ENCODE peak calls at places on chromosomes 2 and 18, in seven cellular contexts. P, U, H, L, Y, W and D are unnamed samples.

GRCh38 chr2:70270323-70270722 is 12.4 kb downstream of the PCYOX1 start:
- DNase-seq in L (no peak), P (no peak), U (no peak), H (no peak), Y (no peak), W (no peak), D (no peak)

GRCh38 chr2:222859786-222860726 is 780 bp upstream of the ACSL3 start:
- DNase-seq in H (peak), Y (peak), U (peak), L (peak), W (peak), P (peak), D (peak)

GRCh38 chr2:48080534-48081316 is 174.4 kb upstream of the FBXO11 start:
- DNase-seq in Y (peak), L (no peak), U (peak), P (no peak), H (no peak), W (no peak), D (no peak)

GRCh38 chr2:216905649-216906048 is 45.8 kb upstream of the TNP1 start:
- DNase-seq in U (peak), W (no peak), P (no peak), H (no peak), Y (peak), L (no peak), D (no peak)

GRCh38 chr2:38546585-38546984 is 56.1 kb downstream of the HNRNPLL start:
- DNase-seq in U (no peak), W (no peak), H (no peak), L (no peak), P (no peak), Y (no peak), D (no peak)

GRCh38 chr2:71796174-71796592 is 342.8 kb downstream of the DYSF start:
- DNase-seq in H (peak), L (no peak), P (no peak), W (peak), Y (no peak), U (peak), D (peak)

GRCh38 chr2:119744335-119744939 is 15.3 kb upstream of the PTPN4 start:
- DNase-seq in W (peak), L (no peak), U (no peak), H (no peak), P (no peak), Y (no peak), D (no peak)

GRCh38 chr2:1855150-1855549 is 110.8 kb upstream of the PXDN start:
- DNase-seq in U (peak), Y (peak), H (no peak), P (peak), L (no peak), W (no peak), D (no peak)

GRCh38 chr2:196551014-196551413 is 88.5 kb upstream of the CCDC150 start:
- DNase-seq in Y (no peak), P (no peak), W (no peak), H (no peak), U (no peak), L (no peak), D (no peak)
- H3K4me2 ChIP-seq in Y (no peak), P (no peak), W (no peak), H (no peak), U (no peak), L (no peak), D (no peak)

DNA sequence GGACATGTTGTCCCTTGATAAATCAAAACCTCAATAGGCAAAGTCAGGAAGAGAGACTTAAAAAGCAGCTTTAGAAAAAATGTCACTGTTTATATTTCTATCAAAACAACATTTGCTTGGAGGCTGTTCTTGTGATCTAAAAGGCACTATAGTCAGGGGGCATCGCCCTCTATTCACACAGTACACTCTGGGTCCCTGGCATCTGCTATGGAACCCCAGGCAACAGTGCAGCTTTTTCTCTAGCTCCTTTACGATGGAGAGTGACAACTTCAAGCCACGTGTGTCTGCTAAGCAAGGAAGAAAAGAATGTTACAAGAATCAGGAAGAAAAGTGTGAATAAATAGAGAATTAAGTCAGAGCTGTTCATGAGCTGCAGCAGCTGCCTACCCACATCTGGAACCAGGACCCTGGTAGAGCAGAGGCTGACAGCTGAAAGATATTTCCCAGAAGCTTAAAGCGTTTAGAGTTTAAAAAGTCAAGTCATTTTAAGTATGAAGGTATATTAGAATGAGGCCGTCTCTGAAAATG is 11.2 kb downstream of the RND3 start:
- DNase-seq in Y (no peak), P (no peak), W (no peak), H (peak), U (no peak), L (peak), D (no peak)
- H3K4me2 ChIP-seq in Y (no peak), P (no peak), W (peak), H (no peak), U (no peak), L (peak), D (no peak)

GRCh38 chr18:13572148-13572547 is 154.2 kb downstream of the FAM210A start:
- DNase-seq in Y (no peak), H (no peak), W (no peak), U (no peak), L (no peak), P (no peak), D (no peak)

GRCh38 chr18:13570856-13571495 is 155.4 kb downstream of the FAM210A start:
- DNase-seq in W (peak), P (no peak), L (peak), H (no peak), Y (no peak), U (no peak), D (no peak)

GRCh38 chr18:13572721-13573120 is 153.6 kb downstream of the FAM210A start:
- DNase-seq in W (no peak), L (no peak), U (no peak), P (no peak), Y (no peak), H (no peak), D (no peak)

GRCh38 chr18:13568443-13569392 is 157.6 kb downstream of the FAM210A start:
- DNase-seq in W (no peak), Y (no peak), H (no peak), L (no peak), P (no peak), U (no peak), D (no peak)

GRCh38 chr18:13570216-13570615 is 156.1 kb downstream of the FAM210A start:
- DNase-seq in H (no peak), P (no peak), L (no peak), W (no peak), Y (no peak), U (peak), D (no peak)
- H3K4me2 ChIP-seq in H (no peak), P (no peak), L (no peak), W (no peak), Y (no peak), U (no peak), D (no peak)

GRCh38 chr18:80245781-80246655 is 1.3 kb downstream of the PARD6G start:
- DNase-seq in H (no peak), W (no peak), P (peak), U (peak), L (no peak), Y (peak), D (peak)
- H3K4me2 ChIP-seq in H (peak), W (no peak), P (peak), U (peak), L (no peak), Y (peak), D (peak)

GRCh38 chr2:96144481-96145027 is 686 bp downstream of the DUSP2 start:
- DNase-seq in U (peak), H (no peak), P (no peak), L (peak), W (no peak), Y (peak), D (no peak)
- H3K4me2 ChIP-seq in U (peak), H (peak), P (peak), L (peak), W (peak), Y (peak), D (peak)

DNA sequence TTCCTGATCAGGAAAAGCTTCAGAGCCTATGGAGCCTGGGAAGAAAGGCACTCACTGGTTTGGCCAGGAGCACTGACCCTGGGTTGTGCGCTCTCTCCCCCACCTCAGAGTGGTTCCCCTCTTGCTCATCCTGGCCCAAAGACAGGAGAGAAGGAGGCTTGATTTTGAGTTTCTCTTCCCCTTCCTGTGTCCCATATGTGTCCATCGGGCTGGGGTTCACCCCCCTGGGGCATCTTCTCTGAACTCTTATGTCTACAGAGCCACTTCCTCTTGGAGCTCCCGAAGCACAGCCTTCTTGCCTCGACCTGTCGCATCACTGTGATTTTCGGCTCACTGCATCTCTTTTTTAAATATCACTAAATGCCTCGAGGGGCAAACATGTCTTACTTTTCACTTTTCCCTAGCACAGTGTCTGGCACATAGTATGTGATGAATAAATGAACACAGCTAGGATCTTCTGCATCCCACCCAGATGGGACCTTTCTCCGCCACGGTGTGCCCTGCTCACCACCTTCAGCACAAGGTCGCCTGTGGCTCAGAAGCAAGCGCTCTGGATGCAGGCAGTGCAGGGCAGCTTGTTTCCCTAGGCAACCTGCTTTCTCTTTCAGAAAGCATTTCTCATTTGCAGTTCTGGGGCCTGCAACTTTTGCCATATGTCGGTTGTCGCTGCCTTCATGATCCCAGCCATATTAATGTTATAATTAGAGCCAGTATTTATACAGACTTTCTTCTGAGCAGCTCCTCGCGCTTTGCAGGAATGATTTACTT is 692.5 kb downstream of the RNF144A start:
- DNase-seq in U (no peak), P (no peak), L (no peak), H (no peak), W (no peak), Y (no peak), D (no peak)
- H3K4me2 ChIP-seq in U (no peak), P (no peak), L (no peak), H (no peak), W (no peak), Y (no peak), D (no peak)

GRCh38 chr2:226247289-226248275 is 552.0 kb downstream of the IRS1 start:
- DNase-seq in P (no peak), W (peak), H (peak), L (peak), Y (no peak), U (no peak), D (no peak)
- H3K4me2 ChIP-seq in P (no peak), W (peak), H (no peak), L (no peak), Y (no peak), U (no peak), D (no peak)

GRCh38 chr2:83364264-83364663 is 1094.8 kb downstream of the SUCLG1 start:
- DNase-seq in Y (no peak), P (no peak), W (peak), L (peak), H (no peak), U (no peak), D (peak)
- H3K4me2 ChIP-seq in Y (no peak), P (no peak), W (no peak), L (no peak), H (no peak), U (no peak), D (no peak)